ENCODE peak calls at places on chromosome 11, in six cellular contexts. W, B, I, Z, P and T are unnamed samples.

GRCh38 chr11:9756878-9757277 is 93.0 kb downstream of the SWAP70 start:
- DNase-seq in I (no peak), W (no peak), B (no peak), P (no peak), Z (no peak), T (no peak)

GRCh38 chr11:43955381-43956118 is 13.1 kb downstream of the C11orf96 start:
- DNase-seq in I (no peak), P (no peak), Z (no peak), B (peak; percentile 10), W (no peak), T (no peak)

GRCh38 chr11:7612056-7612660 is 61.1 kb downstream of the CYB5R2 start:
- DNase-seq in I (no peak), P (no peak), Z (no peak), B (no peak), W (no peak), T (no peak)

GRCh38 chr11:68506908-68507307 is 46.4 kb downstream of the PPP6R3 start:
- DNase-seq in P (no peak), I (no peak), B (no peak), Z (no peak), W (no peak), T (no peak)

GRCh38 chr11:16925495-16926065 is 88.6 kb downstream of the PLEKHA7 start:
- DNase-seq in P (peak; percentile 61), Z (peak; percentile 64), W (no peak), I (peak; percentile 55), B (no peak), T (no peak)

GRCh38 chr11:114366331-114367243 is 33.7 kb downstream of the C11orf71 start:
- DNase-seq in W (no peak), B (peak; percentile 92), Z (no peak), P (no peak), I (no peak), T (no peak)

GRCh38 chr11:2447951-2448650 is 3.3 kb downstream of the KCNQ1 start:
- DNase-seq in W (no peak), B (no peak), Z (no peak), I (no peak), P (no peak), T (no peak)

GRCh38 chr11:57410287-57410686 is 16.6 kb downstream of the SLC43A3 start:
- DNase-seq in I (no peak), B (peak; percentile 96), P (no peak), Z (no peak), W (no peak), T (no peak)

GRCh38 chr11:102017029-102017428 is 30.2 kb upstream of the CFAP300 start:
- DNase-seq in W (no peak), P (no peak), B (no peak), I (no peak), Z (no peak), T (no peak)

GRCh38 chr11:93648168-93648567 is 13.3 kb upstream of the CEP295 start:
- DNase-seq in Z (no peak), W (no peak), P (no peak), B (peak; percentile 21), I (no peak), T (no peak)

GRCh38 chr11:123318623-123319022 is 111.4 kb upstream of the GRAMD1B start:
- DNase-seq in I (no peak), P (no peak), B (no peak), W (no peak), Z (no peak), T (no peak)

GRCh38 chr11:104649002-104649401 is 249.3 kb downstream of the CASP12 start:
- DNase-seq in B (no peak), W (no peak), Z (no peak), I (no peak), P (no peak), T (no peak)

GRCh38 chr11:111793863-111794262 is 27.7 kb upstream of the PPP2R1B start:
- DNase-seq in B (peak; percentile 47), Z (peak; percentile 59), P (no peak), W (no peak), I (no peak), T (no peak)

GRCh38 chr11:131246589-131247164 is 123.7 kb upstream of the NTM start:
- DNase-seq in Z (peak; percentile 44), I (peak; percentile 50), W (peak; percentile 55), B (no peak), P (peak; percentile 60), T (no peak)

GRCh38 chr11:76694664-76695063 is 24.1 kb upstream of the LRRC32 start:
- DNase-seq in I (no peak), W (no peak), B (peak; percentile 90), P (no peak), Z (no peak), T (no peak)

GRCh38 chr11:34830648-34831047 is 85.5 kb downstream of the APIP start:
- DNase-seq in W (no peak), I (no peak), Z (peak; percentile 66), P (no peak), B (peak; percentile 21), T (no peak)

GRCh38 chr11:8205566-8205965 is 36.7 kb upstream of the RIC3 start:
- DNase-seq in Z (no peak), B (no peak), I (no peak), P (no peak), W (peak; percentile 10), T (peak; percentile 56)

GRCh38 chr11:81005595-81005994 is 1564.8 kb upstream of the TENM4 start:
- DNase-seq in W (no peak), Z (no peak), P (no peak), I (no peak), B (peak; percentile 80), T (no peak)

GRCh38 chr11:20000393-20001134 is 159.7 kb downstream of the DBX1 start:
- DNase-seq in Z (peak; percentile 65), I (no peak), B (no peak), P (peak; percentile 64), W (no peak), T (no peak)
- TF ChIP-seq POLR2A in Z (no peak), I (no peak), B (no peak), P (no peak), W (no peak), T (no peak)

GRCh38 chr11:64297722-64298358 is 2.3 kb upstream of the CATSPERZ start:
- DNase-seq in B (no peak), P (no peak), Z (no peak), W (no peak), I (peak; percentile 38), T (no peak)

GRCh38 chr11:64296830-64297721 is 3.1 kb upstream of the CATSPERZ start:
- DNase-seq in I (no peak), P (no peak), B (no peak), W (no peak), Z (no peak), T (no peak)

GRCh38 chr11:64296236-64296635 is 3.9 kb upstream of the CATSPERZ start:
- DNase-seq in Z (no peak), P (no peak), I (no peak), B (no peak), W (no peak), T (no peak)

GRCh38 chr11:64299847-64300648 is at the start of gene CATSPERZ:
- DNase-seq in B (no peak), P (no peak), I (no peak), Z (no peak), W (no peak), T (no peak)

GRCh38 chr11:64298966-64299846 is 952 bp upstream of the CATSPERZ start:
- DNase-seq in P (peak; percentile 59), W (peak; percentile 79), B (no peak), Z (peak; percentile 53), I (peak; percentile 57), T (no peak)
- H3K4me3 ChIP-seq in P (peak overlapping the region; percentile 2), W (peak overlapping the region; percentile 46), B (peak overlapping the region; percentile 7), Z (peak overlapping the region; percentile 45), I (peak overlapping the region; percentile 21), T (peak overlapping the region; percentile 54)

GRCh38 chr11:75241906-75242644 is 1.5 kb downstream of the TPBGL start:
- DNase-seq in I (no peak), P (no peak), Z (no peak), B (no peak), W (peak; percentile 11), T (peak; percentile 60)

GRCh38 chr11:75242722-75243600 is 2.4 kb downstream of the TPBGL start:
- DNase-seq in I (no peak), P (no peak), B (no peak), W (peak; percentile 16), Z (no peak), T (peak; percentile 45)

GRCh38 chr11:75246006-75246672 is 5.6 kb downstream of the TPBGL start:
- DNase-seq in P (peak; percentile 70), B (no peak), I (no peak), W (no peak), Z (peak; percentile 10), T (peak; percentile 64)

GRCh38 chr11:75245356-75246005 is 4.9 kb downstream of the TPBGL start:
- DNase-seq in I (no peak), W (peak; percentile 8), B (no peak), P (no peak), Z (no peak), T (peak; percentile 30)

DNA sequence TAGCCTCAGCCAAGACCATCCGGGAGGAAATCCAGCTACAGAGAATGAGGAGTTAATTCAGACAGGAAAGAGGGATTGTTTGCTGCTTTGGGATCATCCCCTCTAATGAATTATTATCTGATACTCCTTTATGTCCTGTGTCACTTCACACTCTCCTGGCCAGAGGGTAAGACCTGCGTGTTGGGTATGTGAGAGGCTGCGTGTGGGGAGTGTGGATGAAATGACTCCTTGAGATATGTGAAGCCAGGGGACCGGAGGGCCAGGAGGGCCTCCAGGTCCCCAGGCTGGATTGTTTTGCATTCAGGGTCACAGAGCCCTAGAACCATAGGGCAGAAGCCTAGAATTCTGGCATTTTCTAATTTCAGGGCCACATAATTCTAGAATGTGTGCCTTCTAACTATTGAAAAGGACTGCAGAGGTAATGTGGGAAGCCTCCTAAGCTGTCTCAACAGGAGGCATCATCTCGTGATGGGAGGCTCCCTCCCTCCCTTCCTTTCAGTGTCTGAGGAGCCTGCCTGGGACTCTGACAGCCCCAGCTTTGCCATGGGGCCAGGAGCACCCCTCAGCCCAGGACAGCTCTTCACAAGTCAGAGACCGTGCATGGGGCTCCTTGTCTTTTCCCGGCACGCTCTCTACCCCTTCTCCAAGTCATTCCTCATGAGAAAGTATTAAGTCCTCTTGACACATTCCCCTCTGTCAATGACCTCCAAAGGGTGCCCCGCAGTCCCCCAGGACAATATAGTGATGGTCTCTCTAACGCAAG is 3.7 kb downstream of the TPBGL start:
- DNase-seq in I (no peak), P (no peak), W (peak; percentile 22), Z (no peak), B (no peak), T (peak; percentile 47)
- H3K27me3 ChIP-seq in I (peaks cover 48% of the 10 kb centered on the region), P (no peaks in the 10 kb centered on the region), W (peaks cover 54% of the 10 kb centered on the region), Z (peaks cover 34% of the 10 kb centered on the region), B (peaks cover 72% of the 10 kb centered on the region), T (peaks cover 40% of the 10 kb centered on the region)

DNA sequence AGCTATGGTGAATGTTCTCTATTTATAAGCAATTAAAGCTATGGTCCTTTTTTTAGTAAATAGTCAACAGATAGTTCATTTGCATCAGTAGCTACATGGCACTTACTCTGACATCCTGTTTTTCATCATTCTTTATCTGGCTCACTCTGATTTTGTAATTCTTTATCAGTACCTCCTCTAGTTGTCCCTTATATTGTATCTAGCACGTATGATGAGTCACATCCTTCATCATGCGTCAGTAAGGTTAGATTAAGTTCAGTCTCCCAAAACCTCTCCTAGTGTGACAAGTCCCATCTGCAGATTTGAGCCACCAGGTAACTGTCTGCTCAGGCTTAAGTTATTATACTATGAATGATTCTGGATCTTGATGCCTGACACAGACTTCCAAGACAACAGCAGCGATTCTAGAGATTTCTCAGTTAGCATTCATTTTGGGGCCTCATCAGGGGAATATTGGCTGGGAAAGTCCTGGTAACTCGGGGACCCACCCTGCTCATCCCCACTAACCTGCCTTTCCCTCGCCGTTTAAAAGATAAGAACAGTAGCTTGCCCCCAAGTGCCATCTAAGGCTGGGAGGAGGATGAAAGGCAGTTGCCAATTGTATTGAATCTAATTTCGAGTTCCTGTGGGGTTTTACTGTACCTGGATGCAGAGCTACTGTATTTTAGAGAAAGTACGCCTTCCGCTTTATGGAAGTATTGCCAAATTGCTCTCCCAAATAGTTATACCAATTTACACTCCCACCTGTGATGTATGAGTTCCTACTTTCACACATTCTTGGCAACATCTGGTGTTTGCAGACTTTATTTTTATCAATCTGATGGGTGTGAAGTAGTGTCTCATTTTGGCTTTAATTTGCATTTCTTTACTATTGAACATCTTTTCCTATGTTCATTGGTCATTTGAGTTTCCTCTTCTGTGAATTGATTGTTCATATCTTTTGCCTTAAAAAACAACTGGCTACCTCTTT is 55.9 kb downstream of the ZC3H12C start:
- DNase-seq in I (no peak), P (no peak), Z (no peak), W (no peak), B (peak; percentile 92), T (no peak)
- TF ChIP-seq POLR2A in I (no peak), P (no peak), Z (no peak), W (no peak), B (no peak), T (no peak)